ENCODE peak calls at places on chromosome 10, in six cellular contexts. R is mammary epithelial cell, G is HCT116, S is HFF-Myc, N is K562, M is MM.1S. Y is an unnamed sample.

GRCh38 chr10:11898372-11899066 is 75.4 kb downstream of the PROSER2 start:
- DNase-seq in R (peak; percentile 85), G (peak; percentile 69), S (no peak), N (peak; percentile 96), M (no peak), Y (no peak)

GRCh38 chr10:73874267-73875138 is at the start of gene CAMK2G:
- DNase-seq in R (peak; percentile 81), G (no peak), S (no peak), N (peak; percentile 96), M (peak; percentile 81), Y (no peak)

GRCh38 chr10:99540339-99540672 is 7.6 kb downstream of the NKX2-3 start:
- DNase-seq in R (no peak), G (no peak), S (no peak), N (no peak), M (no peak), Y (no peak)

GRCh38 chr10:97428572-97428981 is 2.6 kb downstream of the PGAM1 start:
- DNase-seq in R (peak; percentile 40), G (no peak), S (no peak), N (no peak), M (no peak), Y (no peak)

GRCh38 chr10:14822879-14823755 is 14.7 kb downstream of the CDNF start:
- DNase-seq in R (peak; percentile 12), G (peak; percentile 16), S (no peak), N (no peak), M (peak; percentile 68), Y (no peak)

GRCh38 chr10:89357955-89358354 is 19.9 kb upstream of the IFIT1B start:
- DNase-seq in R (no peak), G (no peak), S (no peak), N (no peak), M (no peak), Y (no peak)

GRCh38 chr10:116014859-116015258 is 258.1 kb downstream of the GFRA1 start:
- DNase-seq in R (no peak), G (no peak), S (no peak), N (no peak), M (peak; percentile 53), Y (no peak)

GRCh38 chr10:93406367-93407145 is 75.6 kb downstream of the MYOF start:
- DNase-seq in R (peak; percentile 45), G (no peak), S (no peak), N (no peak), M (no peak), Y (no peak)

GRCh38 chr10:33113111-33113856 is 155.3 kb upstream of the ITGB1 start:
- DNase-seq in R (peak; percentile 47), G (no peak), S (no peak), N (no peak), M (no peak), Y (no peak)

GRCh38 chr10:32004161-32004591 is 52.0 kb downstream of the KIF5B start:
- DNase-seq in R (no peak), G (no peak), S (no peak), N (no peak), M (peak; percentile 22), Y (no peak)

GRCh38 chr10:126123466-126123865 is 227.1 kb downstream of the FANK1 start:
- DNase-seq in R (no peak), G (no peak), S (no peak), N (no peak), M (no peak), Y (no peak)

GRCh38 chr10:84341538-84341856 is 13.1 kb downstream of the CCSER2 start:
- DNase-seq in R (no peak), G (no peak), S (no peak), N (peak; percentile 30), M (no peak), Y (no peak)

GRCh38 chr10:128180843-128181242 is 54.6 kb upstream of the MKI67 start:
- DNase-seq in R (no peak), G (no peak), S (no peak), N (no peak), M (peak; percentile 53), Y (no peak)

GRCh38 chr10:128172756-128173155 is 46.5 kb upstream of the MKI67 start:
- DNase-seq in R (no peak), G (no peak), S (no peak), N (no peak), M (no peak), Y (no peak)

GRCh38 chr10:128173383-128173782 is 47.2 kb upstream of the MKI67 start:
- DNase-seq in R (no peak), G (no peak), S (no peak), N (no peak), M (no peak), Y (no peak)

GRCh38 chr10:128174581-128175559 is 48.6 kb upstream of the MKI67 start:
- DNase-seq in R (no peak), G (peak; percentile 21), S (peak; percentile 24), N (no peak), M (no peak), Y (no peak)

GRCh38 chr10:128178319-128178937 is 52.2 kb upstream of the MKI67 start:
- DNase-seq in R (no peak), G (peak; percentile 41), S (no peak), N (peak; percentile 13), M (peak; percentile 66), Y (no peak)
- TF ChIP-seq CTCF in R (peak; percentile 66), G (peak; percentile 96), S (peak; percentile 66), N (peak; percentile 61), M (peak; percentile 61), Y (no peak)

DNA sequence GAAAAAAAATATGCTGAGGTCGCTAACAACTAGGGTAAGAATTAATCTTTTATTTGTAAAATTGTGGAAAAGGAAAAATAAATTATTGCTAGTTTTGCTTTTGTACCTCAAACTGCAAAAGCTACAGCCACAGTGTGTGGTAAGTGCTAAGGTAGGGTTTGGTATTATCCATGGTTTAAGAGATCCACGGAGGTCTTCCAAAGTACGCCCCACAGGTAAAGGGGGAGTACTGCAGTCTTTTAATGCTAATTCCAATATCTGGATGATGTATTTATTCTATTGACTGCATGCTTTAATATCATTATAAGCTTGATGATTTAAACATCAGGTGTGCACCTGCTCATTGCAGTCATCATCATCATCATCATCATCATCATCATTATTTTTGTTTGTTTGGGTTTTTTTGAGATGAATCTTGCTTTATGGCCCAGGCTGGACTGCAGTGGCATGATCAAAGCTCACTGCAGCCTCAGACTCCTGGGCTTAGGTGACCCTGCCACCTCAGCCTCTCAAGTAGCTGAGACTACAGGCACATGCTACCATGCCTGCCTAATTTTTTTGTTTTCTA is 38.4 kb upstream of the BMS1 start:
- DNase-seq in R (no peak), G (no peak), S (no peak), N (no peak), M (no peak), Y (no peak)
- TF ChIP-seq CTCF in R (no peak), G (peak; percentile 48), S (no peak), N (peak; percentile 23), M (no peak), Y (no peak)

GRCh38 chr10:50552771-50553535 is 70.8 kb downstream of the SGMS1 start:
- DNase-seq in R (no peak), G (no peak), S (no peak), N (no peak), M (no peak), Y (no peak)
- TF ChIP-seq CTCF in R (peak; percentile 22), G (peak; percentile 40), S (peak; percentile 40), N (peak; percentile 66), M (peak; percentile 31), Y (no peak)

DNA sequence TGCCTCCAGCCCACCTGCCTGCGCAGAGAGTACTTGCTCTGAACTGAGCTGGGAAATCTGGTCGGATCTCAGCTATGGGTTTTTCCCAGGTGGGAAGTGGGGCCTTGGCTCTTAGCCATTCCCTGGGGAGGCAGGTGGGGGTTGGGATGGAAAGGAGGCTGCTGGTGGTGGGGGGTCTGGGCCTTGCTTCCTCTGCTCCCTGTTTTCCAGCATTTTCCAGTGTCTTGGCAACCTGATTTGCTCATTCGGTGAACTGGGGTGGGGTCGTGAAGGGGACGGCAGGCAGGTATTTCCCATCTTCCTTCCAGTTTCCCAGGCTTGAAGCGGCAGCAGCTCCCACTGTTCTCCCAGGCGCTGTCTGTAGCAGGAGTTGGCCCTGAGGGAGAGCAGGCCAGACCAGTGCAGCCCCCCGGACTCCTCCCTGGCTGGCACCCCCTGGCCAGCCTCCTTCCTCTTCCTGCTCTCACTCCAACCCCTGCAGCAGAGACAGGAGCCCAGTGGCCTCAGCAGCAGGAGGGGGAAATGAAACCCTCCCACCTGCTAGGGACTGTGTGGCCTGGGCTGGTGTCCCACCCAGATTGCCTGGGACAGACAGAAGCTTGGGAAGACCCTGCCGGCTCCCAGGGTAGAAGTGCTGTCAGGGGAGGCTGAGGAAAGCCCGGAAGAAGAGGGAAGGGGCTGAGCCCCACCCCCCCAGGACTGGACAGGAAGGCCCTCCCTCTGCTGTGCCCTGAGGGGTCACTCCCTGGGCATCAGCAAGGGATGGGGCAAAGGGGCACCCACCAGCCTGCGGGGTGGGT is 6.6 kb downstream of the TRIM8 start:
- DNase-seq in R (no peak), G (no peak), S (no peak), N (no peak), M (peak; percentile 1), Y (no peak)
- TF ChIP-seq CTCF in R (no peak), G (no peak), S (no peak), N (no peak), M (no peak), Y (no peak)

DNA sequence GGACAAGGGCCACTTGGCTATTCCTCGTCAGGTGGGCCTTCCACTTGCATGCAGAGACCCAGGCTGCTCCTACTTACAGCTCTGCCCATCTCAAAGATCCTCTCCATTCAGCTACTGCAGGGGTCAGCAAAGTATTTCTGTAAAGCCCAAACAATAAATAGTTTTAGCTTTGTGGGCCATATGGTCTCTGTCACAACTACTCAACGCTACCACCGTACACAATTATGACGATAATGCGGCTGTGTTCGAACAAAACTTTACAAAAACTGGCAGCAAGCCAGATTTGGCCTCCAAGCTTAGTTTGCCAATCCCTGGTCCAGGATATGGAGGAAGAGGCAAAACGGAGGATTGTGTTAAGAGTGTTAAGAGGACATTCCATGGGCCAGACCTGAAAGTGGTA is 12.8 kb downstream of the RAB11FIP2 start:
- DNase-seq in R (no peak), G (no peak), S (no peak), N (no peak), M (no peak), Y (no peak)
- TF ChIP-seq CTCF in R (no peak), G (no peak), S (no peak), N (no peak), M (no peak), Y (no peak)

GRCh38 chr10:44990302-44990655 is 10.4 kb upstream of the ZNF22 start:
- DNase-seq in R (no peak), G (no peak), S (no peak), N (peak; percentile 30), M (no peak), Y (no peak)
- TF ChIP-seq CTCF in R (no peak), G (peak; percentile 30), S (peak; percentile 24), N (peak; percentile 78), M (no peak), Y (no peak)

GRCh38 chr10:35781643-35782035 is 139.5 kb upstream of the FZD8 start:
- DNase-seq in R (no peak), G (no peak), S (no peak), N (peak; percentile 28), M (peak; percentile 16), Y (no peak)
- TF ChIP-seq CTCF in R (no peak), G (peak; percentile 40), S (peak; percentile 24), N (peak; percentile 33), M (peak; percentile 34), Y (no peak)

DNA sequence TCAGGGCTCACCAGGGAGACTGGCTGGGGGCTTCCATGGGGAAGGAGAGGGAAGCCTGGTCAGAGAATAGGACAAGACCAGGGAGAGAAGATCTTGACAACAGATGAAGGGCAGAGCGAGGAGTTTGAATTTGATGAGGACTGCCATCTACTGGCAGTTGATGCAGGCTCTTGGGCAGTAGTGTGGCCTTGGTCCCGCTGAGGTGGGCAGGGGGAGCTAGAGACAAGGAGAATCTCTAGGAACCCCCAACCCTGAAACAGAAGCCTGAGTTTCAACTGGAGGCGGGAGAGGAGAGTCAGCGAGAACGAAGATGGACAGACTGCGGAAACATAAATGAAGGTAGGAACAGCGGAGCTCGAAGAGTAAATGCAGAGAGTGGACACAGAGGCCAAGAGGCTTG is 81.0 kb downstream of the PPP1R3C start:
- DNase-seq in R (peak; percentile 25), G (peak; percentile 16), S (peak; percentile 37), N (peak; percentile 27), M (no peak), Y (no peak)
- TF ChIP-seq CTCF in R (peak; percentile 37), G (peak; percentile 62), S (peak; percentile 79), N (peak; percentile 85), M (peak; percentile 25), Y (no peak)